ENCODE peak calls at places on chromosomes 6 and 20, in seven cellular contexts. F is PC-3; Z is NCI-H2081; B is Jurkat, Clone E6-1; A is NCI-H1105 treated with DMSO at 0.1 percent for 48 hours; I is stimulated activated CD4-positive, alpha-beta T cell treated with anti-CD3 and anti-CD28 coated beads, Interleukin-12 subunit alpha, Interleukin-12 subunit beta, amount 100 ng/mL, for 48 hours; U is AG04449. M is an unnamed sample.

GRCh38 chr6:17280552-17281090 is 540 bp upstream of the RBM24 start:
- DNase-seq in B (no peak), I (no peak), Z (no peak), F (no peak), U (no peak), A (no peak), M (peak)

GRCh38 chr20:49715466-49715865 is 1.8 kb upstream of the B4GALT5 start:
- DNase-seq in I (no peak), U (no peak), F (no peak), B (no peak), A (no peak), Z (no peak), M (no peak)

GRCh38 chr6:73382462-73383113 is 12.0 kb upstream of the DDX43 start:
- DNase-seq in U (no peak), A (no peak), I (no peak), F (peak), B (no peak), Z (no peak), M (no peak)

GRCh38 chr6:28643017-28643740 is 117.5 kb downstream of the GPX5 start:
- DNase-seq in A (no peak), U (peak), Z (peak), B (peak), I (peak), F (peak), M (no peak)

GRCh38 chr20:32479012-32479411 is 106.1 kb downstream of the NOL4L start:
- DNase-seq in Z (no peak), U (no peak), A (no peak), F (no peak), I (no peak), B (no peak), M (no peak)

GRCh38 chr6:95417856-95418255 is 159.5 kb upstream of the MANEA start:
- DNase-seq in F (no peak), B (no peak), U (no peak), A (no peak), I (no peak), Z (no peak), M (no peak)

GRCh38 chr6:25697537-25698340 is 45.7 kb downstream of the SCGN start:
- DNase-seq in A (no peak), I (no peak), F (peak), Z (no peak), U (no peak), B (no peak), M (no peak)

GRCh38 chr20:4026093-4026601 is 10.8 kb upstream of the RNF24 start:
- DNase-seq in F (peak), U (no peak), B (no peak), Z (no peak), A (peak), I (no peak), M (no peak)

GRCh38 chr20:6767536-6768227 is at the start of gene BMP2:
- DNase-seq in Z (peak), I (no peak), U (no peak), A (peak), F (peak), B (no peak), M (peak)

GRCh38 chr6:105034470-105034869 is 77.6 kb downstream of the LIN28B start:
- DNase-seq in A (no peak), B (no peak), F (no peak), Z (no peak), U (no peak), I (no peak), M (no peak)

GRCh38 chr6:167699141-167700036 is 127.3 kb upstream of the AFDN start:
- DNase-seq in I (peak), Z (no peak), A (no peak), F (peak), U (no peak), B (peak), M (peak)

GRCh38 chr20:11869641-11870040 is 48.1 kb upstream of the BTBD3 start:
- DNase-seq in B (no peak), Z (no peak), A (no peak), U (no peak), F (peak), I (no peak), M (no peak)

GRCh38 chr6:142927904-142928303 is 17.1 kb downstream of the HIVEP2 start:
- DNase-seq in A (no peak), Z (no peak), U (no peak), B (no peak), I (no peak), F (no peak), M (no peak)

GRCh38 chr20:4951299-4951698 is 50.0 kb downstream of the SLC23A2 start:
- DNase-seq in F (peak), I (no peak), Z (no peak), A (no peak), U (no peak), B (no peak), M (peak)

GRCh38 chr20:50470249-50470858 is 39.8 kb upstream of the PTPN1 start:
- DNase-seq in F (no peak), I (no peak), Z (no peak), A (no peak), U (no peak), B (no peak), M (no peak)

GRCh38 chr6:110881929-110882629 is 7.5 kb downstream of the AMD1 start:
- DNase-seq in Z (no peak), U (no peak), B (no peak), A (no peak), F (no peak), I (no peak), M (no peak)

GRCh38 chr6:45423901-45424627 is 46.3 kb upstream of the SUPT3H start:
- DNase-seq in B (no peak), I (peak), U (no peak), Z (no peak), F (no peak), A (no peak), M (peak)

GRCh38 chr6:135686784-135687301 is 164.7 kb upstream of the PDE7B start:
- DNase-seq in U (peak), Z (peak), A (no peak), I (no peak), B (no peak), F (peak), M (no peak)

GRCh38 chr6:149160943-149161342 is 156.6 kb upstream of the TAB2 start:
- DNase-seq in B (no peak), A (no peak), U (no peak), I (no peak), F (peak), Z (no peak), M (no peak)

GRCh38 chr20:24769878-24770627 is 179.0 kb upstream of the CST7 start:
- DNase-seq in U (no peak), F (no peak), Z (no peak), A (no peak), B (no peak), I (no peak), M (no peak)

GRCh38 chr6:90538651-90539050 is 48.2 kb downstream of the MAP3K7 start:
- DNase-seq in Z (no peak), U (no peak), A (no peak), I (no peak), F (no peak), B (no peak), M (no peak)

GRCh38 chr20:8811801-8812594 is 256.9 kb upstream of the PLCB4 start:
- DNase-seq in Z (no peak), I (no peak), U (no peak), A (no peak), F (no peak), B (no peak), M (peak)

M was measured in heart right ventricle.